ENCODE peak calls at places on chromosome 19, in seven cellular contexts. A is body of pancreas, M is gastrocnemius medialis, L is upper lobe of left lung, W is IMR-90, E is prostate gland, Z is A549. J is an unnamed sample.

GRCh38 chr19:1251233-1251502 is 2.8 kb downstream of the MIDN start:
- DNase-seq in Z (no peak), A (peak), W (peak), L (no peak), E (peak), M (no peak), J (peak)

GRCh38 chr19:39160523-39160861 is 34.9 kb downstream of the PAK4 start:
- DNase-seq in L (no peak), W (peak), M (no peak), E (peak), Z (no peak), A (no peak), J (no peak)

GRCh38 chr19:9018163-9018875 is 8.1 kb upstream of the MUC16 start:
- DNase-seq in Z (peak), M (no peak), A (no peak), E (no peak), W (no peak), L (no peak), J (no peak)

GRCh38 chr19:11678504-11678903 is 60.2 kb downstream of the ZNF823 start:
- DNase-seq in L (no peak), E (no peak), W (no peak), A (no peak), Z (no peak), M (no peak), J (no peak)

GRCh38 chr19:19171821-19172532 is 1.9 kb upstream of the MEF2B start:
- DNase-seq in W (peak), A (no peak), M (peak), L (no peak), E (no peak), Z (no peak), J (peak)

GRCh38 chr19:1538978-1539377 is 15.1 kb downstream of the PLK5 start:
- DNase-seq in L (no peak), A (no peak), M (no peak), W (no peak), Z (no peak), E (no peak), J (no peak)

GRCh38 chr19:49553451-49554271 is 25.9 kb downstream of the RCN3 start:
- DNase-seq in A (peak), E (no peak), M (no peak), W (peak), L (no peak), Z (no peak), J (no peak)

GRCh38 chr19:32012206-32012605 is 333.2 kb upstream of the ZNF507 start:
- DNase-seq in A (no peak), L (no peak), Z (no peak), E (no peak), M (no peak), W (no peak), J (no peak)

GRCh38 chr19:44905437-44906160 is at the start of gene APOE:
- DNase-seq in A (no peak), E (no peak), W (no peak), Z (no peak), M (no peak), L (no peak), J (no peak)

GRCh38 chr19:1027953-1028902 is 1.8 kb downstream of the CNN2 start:
- DNase-seq in L (peak), Z (peak), M (no peak), W (peak), E (peak), A (peak), J (peak)

GRCh38 chr19:33978286-33978685 is 181.6 kb downstream of the KCTD15 start:
- DNase-seq in L (no peak), Z (no peak), A (no peak), M (no peak), W (no peak), E (no peak), J (no peak)

GRCh38 chr19:1615156-1615765 is 10.0 kb upstream of the UQCR11 start:
- DNase-seq in Z (no peak), L (no peak), A (no peak), W (no peak), M (no peak), E (no peak), J (no peak)

GRCh38 chr19:13918726-13919411 is 12.9 kb downstream of the CC2D1A start:
- DNase-seq in M (no peak), A (no peak), E (no peak), Z (no peak), L (no peak), W (no peak), J (no peak)

GRCh38 chr19:40200352-40201099 is 9.3 kb downstream of the MAP3K10 start:
- DNase-seq in Z (no peak), W (no peak), M (no peak), E (no peak), A (no peak), L (no peak), J (no peak)

GRCh38 chr19:28961772-28962500 is 251.0 kb downstream of the UQCRFS1 start:
- DNase-seq in E (no peak), M (no peak), A (no peak), L (no peak), Z (no peak), W (peak), J (no peak)

GRCh38 chr19:35937345-35938281 is 1.4 kb downstream of the LRFN3 start:
- DNase-seq in W (no peak), Z (no peak), L (no peak), M (no peak), A (no peak), E (no peak), J (no peak)

GRCh38 chr19:55703790-55704215 is 28.8 kb downstream of the EPN1 start:
- DNase-seq in E (no peak), Z (no peak), L (peak), M (no peak), W (no peak), A (peak), J (peak)

GRCh38 chr19:50909240-50910070 is 1.7 kb downstream of the KLK4 start:
- DNase-seq in Z (peak), W (no peak), A (peak), M (no peak), L (peak), E (peak), J (peak)

GRCh38 chr19:13018037-13018914 is 23.0 kb downstream of the NFIX start:
- DNase-seq in W (peak), M (peak), E (peak), A (no peak), Z (no peak), L (peak), J (no peak)

GRCh38 chr19:29563688-29564087 is 37.9 kb downstream of the VSTM2B start:
- DNase-seq in E (no peak), M (no peak), W (no peak), A (no peak), Z (no peak), L (no peak), J (no peak)

GRCh38 chr19:42293539-42293938 is 8.4 kb upstream of the PRR19 start:
- DNase-seq in E (no peak), A (no peak), Z (no peak), L (no peak), M (no peak), W (no peak), J (no peak)

GRCh38 chr19:44637390-44637764 is 6.3 kb upstream of the PVR start:
- DNase-seq in E (no peak), L (no peak), Z (no peak), A (no peak), M (no peak), W (no peak), J (no peak)

GRCh38 chr19:46975011-46975917 is 44.4 kb upstream of the NPAS1 start:
- DNase-seq in Z (no peak), E (no peak), A (no peak), W (no peak), M (no peak), L (no peak), J (no peak)

GRCh38 chr19:55494172-55494761 is 6.0 kb downstream of the SSC5D start:
- DNase-seq in A (no peak), Z (no peak), W (peak), L (no peak), M (no peak), E (no peak), J (no peak)

GRCh38 chr19:12611361-12611699 is 610 bp downstream of the ZNF791 start:
- DNase-seq in E (peak), Z (peak), M (peak), W (peak), A (peak), L (peak), J (no peak)

GRCh38 chr19:16886305-16886880 is 2.4 kb upstream of the F2RL3 start:
- DNase-seq in L (peak), W (peak), Z (no peak), E (no peak), M (peak), A (no peak), J (no peak)

GRCh38 chr19:13060233-13060963 is 42.3 kb downstream of the LYL1 start:
- DNase-seq in E (no peak), A (peak), Z (no peak), W (no peak), M (no peak), L (peak), J (no peak)

DNA sequence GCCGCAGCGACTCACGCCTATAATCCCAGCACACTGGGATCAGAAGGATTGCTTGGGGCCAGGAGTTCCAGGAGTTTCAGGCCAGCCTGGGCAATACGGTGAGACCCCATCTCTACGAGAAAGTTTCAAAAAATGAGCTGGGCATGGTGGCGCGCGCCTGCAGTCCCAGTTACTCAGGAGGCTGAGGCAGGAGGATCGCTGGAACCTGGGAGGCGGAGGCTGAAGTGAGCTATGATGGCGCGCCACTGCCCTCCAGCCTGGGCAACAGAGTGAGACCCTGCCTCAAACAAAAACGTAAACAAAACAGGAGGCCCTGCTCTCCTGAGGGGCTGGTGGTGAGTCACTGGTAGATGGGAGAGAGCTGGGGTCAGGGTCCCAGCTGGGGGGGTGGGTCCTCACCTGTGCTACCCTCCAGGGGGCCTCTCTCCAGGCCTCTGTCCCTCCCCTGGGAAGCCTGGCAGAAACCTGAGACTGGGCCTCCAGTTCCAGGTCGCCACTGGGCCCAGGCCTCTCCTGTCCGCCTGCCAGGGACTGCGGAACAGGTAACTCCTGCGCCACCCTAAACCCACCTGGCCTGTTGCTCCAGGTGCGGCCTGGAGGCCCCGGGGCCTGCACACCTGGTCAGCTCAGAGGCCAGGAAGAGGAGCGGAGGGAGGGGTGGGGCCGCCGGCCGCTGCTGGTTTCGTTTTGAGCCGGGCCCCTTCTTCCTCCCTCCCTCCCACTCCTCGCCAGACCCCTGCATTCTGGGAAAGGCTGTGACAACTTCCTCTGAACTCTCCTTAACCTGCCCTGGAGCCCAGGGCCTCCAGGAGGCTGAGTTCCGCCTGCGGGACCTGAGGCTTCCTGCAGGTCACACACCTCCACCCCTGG is 17.2 kb upstream of the ZBTB7A start:
- DNase-seq in A (no peak), Z (no peak), L (peak), M (no peak), W (no peak), E (peak), J (no peak)
- TF ChIP-seq POLR2A in A (no peak), Z (no peak), L (no peak), M (no peak), W (no peak), E (no peak), J (no peak)

GRCh38 chr19:7690779-7691258 is 10.2 kb downstream of the TRAPPC5 start:
- DNase-seq in M (no peak), W (no peak), A (no peak), E (no peak), Z (no peak), L (no peak), J (no peak)

GRCh38 chr19:7691497-7691896 is 10.4 kb downstream of the FCER2 start:
- DNase-seq in Z (no peak), A (no peak), M (no peak), W (no peak), L (no peak), E (no peak), J (no peak)

GRCh38 chr19:7685546-7686445 is 5.2 kb downstream of the TRAPPC5 start:
- DNase-seq in M (no peak), L (no peak), W (no peak), A (no peak), E (no peak), Z (no peak), J (no peak)

GRCh38 chr19:7687177-7687576 is 6.5 kb downstream of the TRAPPC5 start:
- DNase-seq in W (no peak), L (no peak), A (no peak), M (no peak), E (no peak), Z (no peak), J (no peak)

DNA sequence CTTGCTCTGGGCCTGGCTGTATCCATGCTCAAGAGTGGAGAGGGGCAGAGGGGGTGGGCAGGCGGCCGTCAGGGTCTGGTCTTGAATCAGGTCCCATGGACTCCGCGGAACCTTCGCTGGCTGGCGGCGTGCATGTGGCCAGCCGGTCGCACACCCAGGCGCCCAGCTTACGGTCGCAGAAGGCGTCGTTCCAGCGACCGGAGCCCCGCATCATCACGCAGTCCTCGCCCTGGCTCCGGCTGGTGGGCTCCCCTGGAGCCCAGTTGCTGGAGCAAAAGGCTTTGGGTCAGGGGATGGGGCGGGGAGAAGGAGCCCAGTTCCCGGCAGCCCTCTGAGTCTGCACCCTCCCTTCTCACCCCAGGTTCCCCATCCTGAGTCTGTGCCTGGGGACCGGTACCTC is 8.5 kb downstream of the TRAPPC5 start:
- DNase-seq in E (no peak), A (no peak), M (no peak), Z (no peak), W (no peak), L (no peak), J (no peak)
- TF ChIP-seq POLR2A in E (no peak), A (no peak), M (no peak), Z (no peak), W (no peak), L (no peak), J (no peak)

DNA sequence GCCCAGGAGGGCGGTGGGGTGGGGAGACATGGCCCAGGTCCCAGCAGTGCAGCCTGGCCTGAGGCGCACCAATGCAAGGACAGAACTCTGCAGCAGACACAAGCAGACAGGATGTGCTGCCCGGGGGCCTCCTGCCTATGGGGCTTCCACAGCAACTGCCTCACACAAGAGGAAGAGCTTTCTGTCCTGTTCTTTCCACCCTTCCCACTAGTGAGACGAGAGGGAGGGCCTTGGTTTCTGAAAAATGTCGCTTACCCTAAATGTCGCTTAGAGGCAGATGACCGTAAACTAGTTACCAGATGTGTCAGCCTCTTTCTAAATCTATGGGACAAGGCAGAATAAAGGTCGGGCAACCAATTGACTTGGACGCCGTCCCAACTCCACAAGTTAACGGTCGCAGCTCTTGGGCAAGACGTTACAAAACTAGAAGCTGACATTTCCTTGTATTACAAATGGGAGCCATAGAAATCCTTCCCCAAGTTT is at the start of gene LAIR1:
- DNase-seq in E (no peak), W (no peak), A (no peak), M (peak), L (peak), Z (no peak), J (no peak)
- TF ChIP-seq POLR2A in E (no peak), W (no peak), A (peak), M (no peak), L (no peak), Z (no peak), J (no peak)

GRCh38 chr19:43525836-43526771 is 897 bp downstream of the ETHE1 start:
- DNase-seq in Z (no peak), L (peak), E (peak), W (peak), M (no peak), A (peak), J (peak)

GRCh38 chr19:43527860-43528622 is 1.0 kb upstream of the ETHE1 start:
- DNase-seq in W (no peak), E (no peak), L (peak), Z (no peak), M (peak), A (peak), J (no peak)

GRCh38 chr19:43524922-43525835 is 1.8 kb downstream of the ETHE1 start:
- DNase-seq in Z (peak), A (peak), L (peak), E (peak), W (peak), M (peak), J (no peak)

GRCh38 chr19:43522929-43523328 is 4.1 kb downstream of the ETHE1 start:
- DNase-seq in A (no peak), E (peak), Z (no peak), W (no peak), L (no peak), M (no peak), J (no peak)

DNA sequence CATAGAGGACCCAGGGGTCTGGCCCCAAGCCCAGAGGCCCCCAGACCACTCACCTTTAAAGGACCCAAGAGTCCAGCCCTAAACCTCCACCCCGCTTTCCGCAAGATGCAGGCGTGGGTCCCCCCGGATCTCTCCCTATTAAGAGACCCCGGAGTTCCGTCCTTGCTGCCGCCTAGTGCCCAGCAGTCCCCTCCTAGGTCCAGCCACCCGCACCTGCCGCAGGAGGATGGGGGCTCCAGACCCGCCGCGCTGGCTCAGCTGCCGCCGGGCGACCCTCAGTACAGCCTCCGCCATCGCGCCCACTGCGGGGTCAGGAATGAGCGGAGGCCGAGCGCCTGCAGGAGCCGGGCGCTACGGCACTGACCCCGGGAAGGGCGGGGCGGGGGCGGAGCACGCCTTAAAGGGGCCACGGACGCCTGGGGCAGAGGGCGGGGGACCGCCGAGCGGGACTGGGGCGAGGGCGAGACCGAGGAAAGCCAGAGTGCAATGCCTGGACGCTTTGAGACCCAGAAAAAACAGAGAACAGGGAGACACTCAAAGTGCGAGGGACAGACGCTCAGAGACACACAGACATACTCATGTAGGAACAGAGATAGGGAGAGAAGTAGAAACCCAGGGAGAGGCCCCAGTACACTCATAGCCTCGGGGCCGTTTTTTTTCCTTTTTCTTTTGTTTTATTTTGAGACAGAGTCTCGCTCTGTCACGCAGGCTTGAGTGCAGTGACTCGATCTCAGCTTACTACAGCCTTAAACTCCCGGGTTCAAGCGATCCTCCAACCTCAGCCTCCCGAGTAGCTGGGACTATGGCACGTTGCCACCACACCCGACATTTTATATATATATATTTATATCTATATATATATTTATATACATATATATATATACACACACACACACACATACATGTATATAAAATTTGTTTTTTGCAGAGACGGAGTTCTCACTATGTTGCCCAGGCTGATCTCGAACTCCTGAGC is at the start of gene ETHE1:
- DNase-seq in E (peak), M (peak), Z (peak), A (peak), L (peak), W (peak), J (peak)
- TF ChIP-seq POLR2A in E (peak), M (peak), Z (peak), A (peak), L (no peak), W (peak), J (peak)

J was measured in erythroblast.